ENCODE peak calls at places on chromosomes 4 and X, in seven cellular contexts. One of them, this sample, is unnamed.

GRCh38 chr4:3407930-3408792 is 33.6 kb upstream of the HGFAC start:
- DNase-seq in left ventricle myocardium inferior: no peak
- DNase-seq in IMR-90: no peak
- DNase-seq in ovary: peak; percentile 75
- DNase-seq in endothelial cell of umbilical vein: no peak
- DNase-seq in adipocyte: no peak
- DNase-seq in tibial artery: peak; percentile 43
- DNase-seq in this sample: no peak

GRCh38 chr4:108172780-108173598 is 4.3 kb upstream of the LEF1 start:
- DNase-seq in left ventricle myocardium inferior: no peak
- DNase-seq in IMR-90: no peak
- DNase-seq in ovary: peak; percentile 55
- DNase-seq in endothelial cell of umbilical vein: peak; percentile 37
- DNase-seq in adipocyte: peak; percentile 72
- DNase-seq in tibial artery: no peak
- DNase-seq in this sample: peak; percentile 53

GRCh38 chrX:20267924-20268701 is 1.4 kb upstream of the RPS6KA3 start:
- DNase-seq in left ventricle myocardium inferior: peak; percentile 58
- DNase-seq in IMR-90: no peak
- DNase-seq in ovary: peak; percentile 61
- DNase-seq in endothelial cell of umbilical vein: peak; percentile 28
- DNase-seq in adipocyte: no peak
- DNase-seq in tibial artery: peak; percentile 80
- DNase-seq in this sample: peak; percentile 68

GRCh38 chr4:39469429-39470077 is 10.7 kb downstream of the LIAS start:
- DNase-seq in left ventricle myocardium inferior: no peak
- DNase-seq in IMR-90: peak; percentile 87
- DNase-seq in ovary: peak; percentile 51
- DNase-seq in endothelial cell of umbilical vein: peak; percentile 92
- DNase-seq in adipocyte: peak; percentile 95
- DNase-seq in tibial artery: peak; percentile 71
- DNase-seq in this sample: no peak

GRCh38 chr4:64897683-64898082 is 488.4 kb upstream of the TECRL start:
- DNase-seq in left ventricle myocardium inferior: no peak
- DNase-seq in IMR-90: no peak
- DNase-seq in ovary: no peak
- DNase-seq in endothelial cell of umbilical vein: no peak
- DNase-seq in adipocyte: no peak
- DNase-seq in tibial artery: no peak
- DNase-seq in this sample: no peak

GRCh38 chrX:48460606-48461005 is 9.5 kb downstream of the SLC38A5 start:
- DNase-seq in left ventricle myocardium inferior: no peak
- DNase-seq in IMR-90: no peak
- DNase-seq in ovary: no peak
- DNase-seq in endothelial cell of umbilical vein: no peak
- DNase-seq in adipocyte: no peak
- DNase-seq in tibial artery: no peak
- DNase-seq in this sample: no peak

GRCh38 chrX:3697220-3697684 is 16.2 kb downstream of the PRKX start:
- DNase-seq in left ventricle myocardium inferior: no peak
- DNase-seq in IMR-90: no peak
- DNase-seq in ovary: no peak
- DNase-seq in endothelial cell of umbilical vein: no peak
- DNase-seq in adipocyte: no peak
- DNase-seq in tibial artery: no peak
- DNase-seq in this sample: no peak

GRCh38 chr4:11488657-11489448 is 60.2 kb upstream of the HS3ST1 start:
- DNase-seq in left ventricle myocardium inferior: no peak
- DNase-seq in IMR-90: no peak
- DNase-seq in ovary: no peak
- DNase-seq in endothelial cell of umbilical vein: no peak
- DNase-seq in adipocyte: no peak
- DNase-seq in tibial artery: no peak
- DNase-seq in this sample: no peak

GRCh38 chr4:152257601-152258066 is 278.3 kb downstream of the FBXW7 start:
- DNase-seq in left ventricle myocardium inferior: no peak
- DNase-seq in IMR-90: peak; percentile 31
- DNase-seq in ovary: no peak
- DNase-seq in endothelial cell of umbilical vein: peak; percentile 62
- DNase-seq in adipocyte: peak; percentile 8
- DNase-seq in tibial artery: no peak
- DNase-seq in this sample: no peak

GRCh38 chr4:104063341-104063740 is 343.6 kb upstream of the TACR3 start:
- DNase-seq in left ventricle myocardium inferior: no peak
- DNase-seq in IMR-90: no peak
- DNase-seq in ovary: no peak
- DNase-seq in endothelial cell of umbilical vein: no peak
- DNase-seq in adipocyte: no peak
- DNase-seq in tibial artery: no peak
- DNase-seq in this sample: no peak

GRCh38 chr4:21181716-21182115 is 481.5 kb downstream of the PACRGL start:
- DNase-seq in left ventricle myocardium inferior: no peak
- DNase-seq in IMR-90: no peak
- DNase-seq in ovary: no peak
- DNase-seq in endothelial cell of umbilical vein: no peak
- DNase-seq in adipocyte: no peak
- DNase-seq in tibial artery: no peak
- DNase-seq in this sample: no peak

GRCh38 chrX:44974462-44974861 is 101.5 kb downstream of the KDM6A start:
- DNase-seq in left ventricle myocardium inferior: no peak
- DNase-seq in IMR-90: peak; percentile 59
- DNase-seq in ovary: no peak
- DNase-seq in endothelial cell of umbilical vein: peak; percentile 50
- DNase-seq in adipocyte: peak; percentile 33
- DNase-seq in tibial artery: no peak
- DNase-seq in this sample: no peak

GRCh38 chr4:88090898-88091297 is 67.5 kb downstream of the ABCG2 start:
- DNase-seq in left ventricle myocardium inferior: no peak
- DNase-seq in IMR-90: no peak
- DNase-seq in ovary: no peak
- DNase-seq in endothelial cell of umbilical vein: peak; percentile 47
- DNase-seq in adipocyte: no peak
- DNase-seq in tibial artery: no peak
- DNase-seq in this sample: no peak

GRCh38 chr4:71553605-71554004 is 214.8 kb downstream of the SLC4A4 start:
- DNase-seq in left ventricle myocardium inferior: no peak
- DNase-seq in IMR-90: peak; percentile 64
- DNase-seq in ovary: no peak
- DNase-seq in endothelial cell of umbilical vein: no peak
- DNase-seq in adipocyte: peak; percentile 71
- DNase-seq in tibial artery: no peak
- DNase-seq in this sample: no peak

GRCh38 chr4:53974561-53974960 is 89.8 kb downstream of the CHIC2 start:
- DNase-seq in left ventricle myocardium inferior: no peak
- DNase-seq in IMR-90: no peak
- DNase-seq in ovary: no peak
- DNase-seq in endothelial cell of umbilical vein: no peak
- DNase-seq in adipocyte: no peak
- DNase-seq in tibial artery: no peak
- DNase-seq in this sample: no peak

GRCh38 chr4:94811653-94812052 is 53.9 kb downstream of the BMPR1B start:
- DNase-seq in left ventricle myocardium inferior: no peak
- DNase-seq in IMR-90: no peak
- DNase-seq in ovary: no peak
- DNase-seq in endothelial cell of umbilical vein: peak; percentile 39
- DNase-seq in adipocyte: no peak
- DNase-seq in tibial artery: no peak
- DNase-seq in this sample: no peak

GRCh38 chrX:49627030-49627777 is 28.4 kb downstream of the GAGE1 start:
- DNase-seq in left ventricle myocardium inferior: peak; percentile 12
- DNase-seq in IMR-90: no peak
- DNase-seq in ovary: no peak
- DNase-seq in endothelial cell of umbilical vein: no peak
- DNase-seq in adipocyte: no peak
- DNase-seq in tibial artery: no peak
- DNase-seq in this sample: no peak

GRCh38 chrX:30577362-30577961 is at the start of gene TASL:
- DNase-seq in left ventricle myocardium inferior: no peak
- DNase-seq in IMR-90: no peak
- DNase-seq in ovary: no peak
- DNase-seq in endothelial cell of umbilical vein: no peak
- DNase-seq in adipocyte: no peak
- DNase-seq in tibial artery: no peak
- DNase-seq in this sample: peak; percentile 46

GRCh38 chr4:55758570-55758969 is 61.0 kb upstream of the EXOC1L start:
- DNase-seq in left ventricle myocardium inferior: no peak
- DNase-seq in IMR-90: no peak
- DNase-seq in ovary: no peak
- DNase-seq in endothelial cell of umbilical vein: no peak
- DNase-seq in adipocyte: no peak
- DNase-seq in tibial artery: no peak
- DNase-seq in this sample: no peak

GRCh38 chr4:3413675-3414420 is 27.9 kb upstream of the HGFAC start:
- DNase-seq in left ventricle myocardium inferior: no peak
- DNase-seq in IMR-90: no peak
- DNase-seq in ovary: peak; percentile 32
- DNase-seq in endothelial cell of umbilical vein: no peak
- DNase-seq in adipocyte: no peak
- DNase-seq in tibial artery: peak; percentile 58
- DNase-seq in this sample: peak; percentile 42

GRCh38 chr4:55637272-55637820 is 1.2 kb upstream of the NMU start:
- DNase-seq in left ventricle myocardium inferior: no peak
- DNase-seq in IMR-90: no peak
- DNase-seq in ovary: no peak
- DNase-seq in endothelial cell of umbilical vein: no peak
- DNase-seq in adipocyte: no peak
- DNase-seq in tibial artery: no peak
- DNase-seq in this sample: no peak

GRCh38 chr4:93633721-93634120 is 194.8 kb upstream of the ATOH1 start:
- DNase-seq in left ventricle myocardium inferior: no peak
- DNase-seq in IMR-90: no peak
- DNase-seq in ovary: no peak
- DNase-seq in endothelial cell of umbilical vein: no peak
- DNase-seq in adipocyte: no peak
- DNase-seq in tibial artery: no peak
- DNase-seq in this sample: no peak

GRCh38 chrX:103343105-103343504 is 13.1 kb downstream of the TCEAL7 start:
- DNase-seq in left ventricle myocardium inferior: peak; percentile 22
- DNase-seq in IMR-90: peak; percentile 55
- DNase-seq in ovary: peak; percentile 41
- DNase-seq in endothelial cell of umbilical vein: peak; percentile 64
- DNase-seq in adipocyte: peak; percentile 77
- DNase-seq in tibial artery: no peak
- DNase-seq in this sample: no peak

GRCh38 chrX:134692233-134692632 is 34.0 kb upstream of the PLAC1 start:
- DNase-seq in left ventricle myocardium inferior: no peak
- DNase-seq in IMR-90: no peak
- DNase-seq in ovary: no peak
- DNase-seq in endothelial cell of umbilical vein: no peak
- DNase-seq in adipocyte: no peak
- DNase-seq in tibial artery: no peak
- DNase-seq in this sample: no peak

GRCh38 chr4:86220137-86220536 is 139.7 kb downstream of the MAPK10 start:
- DNase-seq in left ventricle myocardium inferior: no peak
- DNase-seq in IMR-90: peak; percentile 43
- DNase-seq in ovary: no peak
- DNase-seq in endothelial cell of umbilical vein: peak; percentile 73
- DNase-seq in adipocyte: peak; percentile 14
- DNase-seq in tibial artery: no peak
- DNase-seq in this sample: no peak

GRCh38 chrX:21770631-21771321 is 12.9 kb upstream of the SMPX start:
- DNase-seq in left ventricle myocardium inferior: no peak
- DNase-seq in IMR-90: no peak
- DNase-seq in ovary: no peak
- DNase-seq in endothelial cell of umbilical vein: no peak
- DNase-seq in adipocyte: no peak
- DNase-seq in tibial artery: no peak
- DNase-seq in this sample: no peak

GRCh38 chr4:76376534-76376933 is 44.4 kb downstream of the CCDC158 start:
- DNase-seq in left ventricle myocardium inferior: no peak
- DNase-seq in IMR-90: no peak
- DNase-seq in ovary: no peak
- DNase-seq in endothelial cell of umbilical vein: no peak
- DNase-seq in adipocyte: no peak
- DNase-seq in tibial artery: no peak
- DNase-seq in this sample: no peak

GRCh38 chr4:174434455-174434854 is 87.8 kb downstream of the HPGD start:
- DNase-seq in left ventricle myocardium inferior: no peak
- DNase-seq in IMR-90: no peak
- DNase-seq in ovary: no peak
- DNase-seq in endothelial cell of umbilical vein: no peak
- DNase-seq in adipocyte: no peak
- DNase-seq in tibial artery: no peak
- DNase-seq in this sample: no peak

GRCh38 chr4:128390475-128390996 is 102.9 kb upstream of the PGRMC2 start:
- DNase-seq in left ventricle myocardium inferior: no peak
- DNase-seq in IMR-90: no peak
- DNase-seq in ovary: no peak
- DNase-seq in endothelial cell of umbilical vein: no peak
- DNase-seq in adipocyte: no peak
- DNase-seq in tibial artery: no peak
- DNase-seq in this sample: no peak
- H3K4me1 ChIP-seq in left ventricle myocardium inferior: peaks cover 75% of the 10 kb centered on the region
- H3K4me1 ChIP-seq in IMR-90: peaks cover 28% of the 10 kb centered on the region
- H3K4me1 ChIP-seq in ovary: peaks cover 19% of the 10 kb centered on the region
- H3K4me1 ChIP-seq in endothelial cell of umbilical vein: peaks cover 15% of the 10 kb centered on the region
- H3K4me1 ChIP-seq in adipocyte: peaks cover 68% of the 10 kb centered on the region
- H3K4me1 ChIP-seq in tibial artery: peaks cover 24% of the 10 kb centered on the region
- H3K4me1 ChIP-seq in this sample: peaks cover 18% of the 10 kb centered on the region

GRCh38 chr4:182448281-182449151 is 205.3 kb downstream of the TENM3 start:
- DNase-seq in left ventricle myocardium inferior: peak; percentile 92
- DNase-seq in IMR-90: peak; percentile 93
- DNase-seq in ovary: peak; percentile 90
- DNase-seq in endothelial cell of umbilical vein: peak; percentile 87
- DNase-seq in adipocyte: peak; percentile 98
- DNase-seq in tibial artery: peak; percentile 90
- DNase-seq in this sample: peak; percentile 86
- H3K4me3 ChIP-seq in left ventricle myocardium inferior: peak overlapping the region; percentile 86
- H3K4me3 ChIP-seq in IMR-90: peak overlapping the region; percentile 62
- H3K4me3 ChIP-seq in ovary: peak overlapping the region; percentile 62
- H3K4me3 ChIP-seq in endothelial cell of umbilical vein: peak overlapping the region; percentile 47
- H3K4me3 ChIP-seq in adipocyte: peak overlapping the region; percentile 89
- H3K4me3 ChIP-seq in tibial artery: peak overlapping the region; percentile 51
- H3K4me3 ChIP-seq in this sample: peak overlapping the region; percentile 54

GRCh38 chr4:142406051-142406549 is 440.0 kb downstream of the INPP4B start:
- DNase-seq in left ventricle myocardium inferior: no peak
- DNase-seq in IMR-90: no peak
- DNase-seq in ovary: no peak
- DNase-seq in endothelial cell of umbilical vein: no peak
- DNase-seq in adipocyte: peak; percentile 46
- DNase-seq in tibial artery: no peak
- DNase-seq in this sample: no peak
- H3K4me1 ChIP-seq in left ventricle myocardium inferior: peaks cover 54% of the 10 kb centered on the region
- H3K4me1 ChIP-seq in IMR-90: peaks cover 12% of the 10 kb centered on the region
- H3K4me1 ChIP-seq in ovary: peaks cover 2% of the 10 kb centered on the region
- H3K4me1 ChIP-seq in endothelial cell of umbilical vein: peaks cover 44% of the 10 kb centered on the region
- H3K4me1 ChIP-seq in adipocyte: peaks cover 57% of the 10 kb centered on the region
- H3K4me1 ChIP-seq in tibial artery: peaks cover 23% of the 10 kb centered on the region
- H3K4me1 ChIP-seq in this sample: peaks cover 19% of the 10 kb centered on the region

DNA sequence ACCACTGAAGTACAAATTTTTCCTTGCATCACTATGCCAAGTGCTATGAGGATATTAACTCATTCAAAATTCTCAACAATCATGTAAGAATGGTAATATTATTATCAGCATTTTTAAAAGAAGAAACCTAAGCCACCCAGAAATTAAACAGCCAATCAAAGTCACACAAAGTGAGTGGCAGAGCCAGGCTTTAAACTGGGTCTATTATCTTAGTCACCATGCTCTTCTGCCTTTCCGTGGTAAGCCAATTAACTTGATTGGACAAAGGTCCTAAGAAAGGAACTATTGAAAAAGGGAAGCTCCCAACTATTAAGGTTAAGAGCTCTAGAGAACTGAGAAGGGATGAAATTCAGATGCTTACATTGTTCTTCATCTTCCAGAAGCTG is 111.5 kb downstream of the ASB9 start:
- DNase-seq in left ventricle myocardium inferior: no peak
- DNase-seq in IMR-90: no peak
- DNase-seq in ovary: no peak
- DNase-seq in endothelial cell of umbilical vein: no peak
- DNase-seq in adipocyte: no peak
- DNase-seq in tibial artery: no peak
- DNase-seq in this sample: no peak
- H3K4me3 ChIP-seq in left ventricle myocardium inferior: no peak overlapping the region
- H3K4me3 ChIP-seq in IMR-90: no peak overlapping the region
- H3K4me3 ChIP-seq in ovary: no peak overlapping the region
- H3K4me3 ChIP-seq in endothelial cell of umbilical vein: no peak overlapping the region
- H3K4me3 ChIP-seq in adipocyte: no peak overlapping the region
- H3K4me3 ChIP-seq in tibial artery: no peak overlapping the region
- H3K4me3 ChIP-seq in this sample: no peak overlapping the region

This sample was measured in lower lobe of right lung.